ENCODE peak calls at places on chromosome 15, in four cellular contexts. N is endothelial cell; R is tibial artery; O is activated naive CD8-positive, alpha-beta T cell treated with anti-CD3 and anti-CD28 coated beads for 36 hours. P is an unnamed sample.

GRCh38 chr15:37135225-37135624 is 34.9 kb upstream of the MEIS2 start:
- DNase-seq in N (no peak), R (no peak), O (no peak), P (peak; percentile 33)

GRCh38 chr15:100383302-100384107 is 41.7 kb upstream of the ADAMTS17 start:
- DNase-seq in N (peak; percentile 42), R (no peak), O (no peak), P (peak; percentile 43)

GRCh38 chr15:66653398-66653797 is 48.6 kb upstream of the SMAD6 start:
- DNase-seq in N (no peak), R (no peak), O (no peak), P (no peak)

GRCh38 chr15:22241451-22241850 is 161.1 kb downstream of the OR4M2 start:
- DNase-seq in N (no peak), R (no peak), O (no peak), P (no peak)

GRCh38 chr15:70584838-70585706 is 178.3 kb downstream of the UACA start:
- DNase-seq in N (peak; percentile 80), R (peak; percentile 52), O (peak; percentile 62), P (peak; percentile 96)

GRCh38 chr15:58472821-58473581 is 41.2 kb downstream of the LIPC start:
- DNase-seq in N (no peak), R (peak; percentile 16), O (peak; percentile 55), P (no peak)

GRCh38 chr15:70100495-70101331 is 3.0 kb upstream of the TLE3 start:
- DNase-seq in N (peak; percentile 82), R (peak; percentile 81), O (peak; percentile 76), P (no peak)

GRCh38 chr15:70974004-70974832 is 81.6 kb downstream of the LRRC49 start:
- DNase-seq in N (no peak), R (no peak), O (no peak), P (peak; percentile 10)

GRCh38 chr15:74428442-74428787 is 5.3 kb downstream of the SEMA7A start:
- DNase-seq in N (no peak), R (no peak), O (no peak), P (no peak)

GRCh38 chr15:97955040-97955439 is 5.5 kb upstream of the ARRDC4 start:
- DNase-seq in N (no peak), R (no peak), O (no peak), P (no peak)

P was measured in iPS-NIHi11.